ENCODE peak calls at places on chromosome X, in four cellular contexts. D, L, K and X are unnamed samples.

GRCh38 chrX:7283741-7284140 is 135.8 kb upstream of the PUDP start:
- DNase-seq in D (no peak), L (no peak), K (no peak), X (no peak)

GRCh38 chrX:23788946-23789345 is 6.0 kb downstream of the SAT1 start:
- DNase-seq in D (no peak), L (no peak), K (no peak), X (no peak)

GRCh38 chrX:108139303-108139702 is 47.7 kb downstream of the ATG4A start:
- DNase-seq in D (no peak), L (no peak), K (no peak), X (no peak)

GRCh38 chrX:64394874-64395567 is at the start of gene MTMR8:
- DNase-seq in D (peak), L (peak), K (peak), X (peak)

GRCh38 chrX:153876112-153876491 is 9.9 kb downstream of the L1CAM start:
- DNase-seq in D (no peak), L (no peak), K (no peak), X (no peak)

GRCh38 chrX:16870095-16870860 is at the start of gene RBBP7:
- DNase-seq in D (peak), L (peak), K (peak), X (peak)

GRCh38 chrX:103513067-103513466 is 6.2 kb downstream of the RAB40A start:
- DNase-seq in D (no peak), L (no peak), K (no peak), X (no peak)

GRCh38 chrX:20802036-20802435 is 535.3 kb upstream of the RPS6KA3 start:
- DNase-seq in D (no peak), L (no peak), K (no peak), X (no peak)

GRCh38 chrX:131677655-131678628 is 134.1 kb downstream of the OR13H1 start:
- DNase-seq in D (peak), L (peak), K (peak), X (peak)

GRCh38 chrX:38006778-38007177 is 425 bp downstream of the SYTL5 start:
- DNase-seq in D (no peak), L (no peak), K (no peak), X (no peak)

GRCh38 chrX:119015407-119016242 is 41.2 kb downstream of the LONRF3 start:
- DNase-seq in D (no peak), L (peak), K (peak), X (no peak)

GRCh38 chrX:115367455-115367854 is 77.9 kb downstream of the LUZP4 start:
- DNase-seq in D (no peak), L (no peak), K (peak), X (no peak)

GRCh38 chrX:41384041-41384705 is 50.2 kb downstream of the DDX3X start:
- DNase-seq in D (no peak), L (peak), K (no peak), X (peak)

GRCh38 chrX:110853610-110854009 is 58.0 kb upstream of the CHRDL1 start:
- DNase-seq in D (peak), L (no peak), K (no peak), X (no peak)

GRCh38 chrX:40855411-40855810 is 120.1 kb upstream of the MED14 start:
- DNase-seq in D (no peak), L (no peak), K (no peak), X (no peak)

GRCh38 chrX:45142185-45142584 is 58.5 kb downstream of the DIPK2B start:
- DNase-seq in D (no peak), L (no peak), K (no peak), X (no peak)

GRCh38 chrX:39948564-39948963 is 149.2 kb downstream of the BCOR start:
- DNase-seq in D (peak), L (no peak), K (no peak), X (no peak)

GRCh38 chrX:14039344-14039743 is 9.7 kb upstream of the GEMIN8 start:
- DNase-seq in D (peak), L (no peak), K (peak), X (no peak)

GRCh38 chrX:118588715-118589114 is 93.1 kb downstream of the DOCK11 start:
- DNase-seq in D (no peak), L (no peak), K (no peak), X (no peak)

GRCh38 chrX:20071511-20072079 is 45.1 kb downstream of the MAP7D2 start:
- DNase-seq in D (no peak), L (no peak), K (no peak), X (no peak)

GRCh38 chrX:134444681-134445080 is 15.3 kb upstream of the HPRT1 start:
- DNase-seq in D (no peak), L (no peak), K (no peak), X (no peak)
- H3K27ac ChIP-seq in D (no peak), L (no peak), K (no peak), X (no peak)

GRCh38 chrX:84108589-84108988 is 79.4 kb downstream of the RPS6KA6 start:
- DNase-seq in D (no peak), L (no peak), K (no peak), X (no peak)
- H3K27ac ChIP-seq in D (no peak), L (no peak), K (no peak), X (no peak)

DNA sequence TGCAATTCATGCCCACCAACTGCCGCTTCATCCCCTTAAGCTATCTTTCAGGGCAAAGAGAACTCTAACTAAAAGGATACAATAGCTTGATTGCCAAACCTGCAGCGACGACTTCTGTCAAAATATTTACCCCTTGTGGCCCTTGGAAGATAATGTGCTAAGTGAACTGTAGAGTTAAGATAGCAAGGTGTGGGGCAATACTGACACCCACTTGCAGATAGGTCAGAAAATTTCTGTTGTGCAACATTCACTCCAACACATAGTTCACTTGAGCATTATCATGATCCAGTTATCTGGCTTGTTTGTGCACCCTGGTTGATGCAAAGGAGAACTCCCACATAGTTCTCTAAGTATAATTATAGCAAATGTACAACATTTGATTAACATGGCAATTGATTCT is 55.6 kb downstream of the RHOXF2B start:
- DNase-seq in D (no peak), L (no peak), K (no peak), X (no peak)
- H3K27ac ChIP-seq in D (no peak), L (no peak), K (no peak), X (no peak)

DNA sequence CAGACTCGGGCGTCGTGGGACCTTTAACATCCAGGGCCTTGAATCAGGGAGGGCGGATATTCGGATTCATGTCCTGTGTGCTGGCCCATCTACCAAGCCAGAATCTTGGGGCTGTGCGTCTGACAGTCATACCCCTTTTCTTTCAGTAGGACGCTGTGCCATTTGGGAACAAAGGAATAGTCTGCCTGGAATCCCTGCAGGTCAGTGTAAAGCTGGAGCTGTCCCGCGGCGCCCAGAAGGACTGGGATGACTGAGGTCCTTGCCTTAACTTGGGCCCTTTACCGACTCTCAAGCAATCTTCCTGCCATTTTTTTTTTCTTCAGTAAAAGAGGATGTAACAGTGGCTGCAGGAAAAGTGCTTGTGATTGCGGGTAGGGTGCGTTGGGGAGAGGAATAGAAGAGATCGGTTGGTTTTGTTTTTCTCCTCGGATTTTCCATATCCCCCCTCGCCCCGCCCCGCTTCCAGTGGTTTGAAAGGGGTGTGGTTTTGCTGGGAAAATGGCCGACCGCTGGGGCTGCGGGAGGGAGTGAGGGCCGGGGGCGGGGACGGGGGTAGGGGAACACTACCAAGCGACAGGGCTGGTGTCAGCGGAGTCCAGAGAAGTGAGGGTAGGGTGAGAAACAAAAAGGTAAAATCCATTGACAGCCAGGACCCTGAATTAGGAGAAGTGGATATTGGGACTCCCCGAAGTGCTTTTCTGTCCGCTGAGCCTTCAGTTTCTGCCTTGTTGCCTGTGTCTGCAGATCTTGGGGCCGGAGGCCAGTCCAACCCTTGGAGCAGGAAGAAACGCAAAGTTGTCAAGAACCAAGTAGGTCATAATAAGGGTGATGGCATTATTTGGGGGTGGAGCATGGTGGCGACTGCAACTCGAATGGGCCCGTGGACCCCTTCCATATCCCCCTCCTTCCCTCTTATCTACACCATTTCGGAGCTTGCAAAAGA is 749 bp downstream of the ARMCX1 start:
- DNase-seq in D (peak), L (peak), K (peak), X (peak)
- H3K27ac ChIP-seq in D (peak), L (peak), K (peak), X (peak)

DNA sequence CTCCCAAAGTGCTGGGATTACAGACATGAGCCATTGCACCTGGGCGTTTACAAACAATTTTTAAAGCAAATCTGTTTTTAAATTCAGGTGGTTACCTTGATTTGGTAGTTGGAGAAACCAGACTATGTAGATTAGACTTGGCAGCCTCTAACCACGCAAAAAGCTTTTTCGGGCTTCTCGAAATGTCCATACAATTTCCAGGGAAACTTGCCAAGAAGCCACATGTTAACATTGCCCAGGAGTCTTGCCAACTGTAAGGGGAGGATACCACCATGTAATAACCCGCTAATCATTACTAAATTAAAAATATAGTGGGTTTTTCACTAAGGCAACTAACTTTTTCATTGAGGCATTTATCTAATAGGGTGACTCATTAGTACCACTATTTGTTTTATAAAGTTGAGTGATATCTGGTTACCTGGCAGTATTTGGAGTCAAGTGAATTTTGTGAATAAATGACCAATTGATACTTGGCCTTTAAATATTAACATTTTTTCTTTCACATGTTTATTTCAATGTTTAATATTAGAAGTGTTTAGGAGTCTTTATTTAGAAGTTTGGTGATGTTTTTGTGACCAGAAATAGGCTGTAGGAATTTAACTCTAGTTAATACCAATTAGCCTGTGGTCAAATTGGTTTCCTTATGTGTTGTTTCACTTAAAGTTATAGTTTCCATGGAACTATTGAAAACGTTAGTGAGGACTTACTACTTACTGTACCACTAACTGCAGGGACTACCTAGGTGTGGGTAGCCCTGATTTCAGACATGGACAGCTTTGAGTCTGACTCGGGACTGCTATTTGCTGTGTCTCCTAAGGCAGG is 61.3 kb downstream of the CLDN34 start:
- DNase-seq in D (no peak), L (no peak), K (no peak), X (no peak)
- H3K27ac ChIP-seq in D (no peak), L (no peak), K (no peak), X (no peak)

GRCh38 chrX:136496359-136496767 is 1.0 kb upstream of the HTATSF1 start:
- DNase-seq in D (no peak), L (no peak), K (no peak), X (no peak)
- H3K27ac ChIP-seq in D (peak), L (peak), K (peak), X (peak)

DNA sequence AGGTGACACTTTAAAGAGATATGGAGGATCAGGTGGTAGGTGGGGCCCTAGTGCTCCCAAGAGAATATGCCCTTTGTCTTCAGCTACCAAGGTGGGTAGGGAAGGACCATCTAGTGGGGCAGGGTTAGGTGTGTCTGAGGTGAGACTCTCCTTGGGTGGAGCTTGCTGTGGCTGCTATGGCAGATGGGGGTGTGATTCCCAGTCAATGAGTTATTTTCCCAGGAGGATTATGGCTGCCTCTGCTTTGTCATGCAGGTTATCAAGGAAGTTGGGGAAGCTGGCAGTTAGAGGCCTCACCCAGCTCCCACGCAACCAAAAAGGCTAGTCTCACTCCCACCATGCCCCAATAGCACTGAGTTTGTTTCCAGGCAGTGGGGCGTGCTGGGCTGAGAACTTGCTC is 18.0 kb upstream of the SPIN2A start:
- DNase-seq in D (no peak), L (no peak), K (no peak), X (no peak)
- H3K27ac ChIP-seq in D (no peak), L (no peak), K (no peak), X (no peak)

DNA sequence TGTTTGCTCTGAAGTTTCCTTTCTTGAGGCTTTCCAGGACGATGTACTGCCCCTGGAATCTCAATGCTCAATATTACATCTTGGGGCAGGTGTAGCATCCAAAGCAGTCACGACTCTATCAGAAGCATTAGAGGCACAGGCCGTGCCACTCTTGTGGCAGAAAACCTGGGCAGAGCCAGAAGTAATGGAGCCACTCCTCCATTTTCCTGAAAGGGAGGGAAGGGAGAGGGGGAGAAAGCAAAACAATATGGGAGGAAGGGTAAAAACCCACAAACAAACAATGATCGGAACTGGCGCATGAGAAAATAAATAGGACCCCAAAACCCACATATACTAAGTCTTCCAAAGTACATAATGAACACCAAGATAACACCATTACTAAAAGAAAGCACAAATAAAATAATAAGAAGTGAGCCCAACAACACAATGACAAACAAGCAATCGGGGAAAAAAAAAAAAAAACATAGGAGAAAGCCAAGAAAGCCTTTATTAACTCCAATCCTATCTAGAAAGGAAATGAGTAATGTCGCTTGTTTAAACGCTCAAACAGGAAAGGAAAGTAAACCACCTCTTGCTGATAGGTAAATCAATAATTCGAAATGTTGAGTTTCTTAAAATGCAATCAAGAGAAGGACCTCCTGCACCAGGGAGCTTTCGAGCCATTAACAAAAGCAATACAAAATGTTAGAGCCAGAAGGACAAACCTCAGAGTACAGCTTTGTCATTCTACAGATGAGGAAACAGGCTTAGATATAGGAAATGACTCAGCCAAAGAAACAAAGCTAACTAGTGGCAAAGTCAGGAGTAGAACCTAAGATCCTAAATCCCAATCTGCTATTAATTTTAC is 117.4 kb downstream of the ATRX start:
- DNase-seq in D (no peak), L (no peak), K (peak), X (no peak)
- H3K27ac ChIP-seq in D (peak), L (no peak), K (peak), X (no peak)

GRCh38 chrX:69024931-69025330 is 140.3 kb downstream of the PJA1 start:
- DNase-seq in D (peak), L (peak), K (no peak), X (no peak)
- H3K27ac ChIP-seq in D (no peak), L (peak), K (no peak), X (no peak)